ENCODE peak calls at places on chromosomes 6 and 20, in nine cellular contexts. M is HCEC 1CT; E is kidney glomerular epithelial cell; F is stimulated activated CD4-positive, alpha-beta T cell treated with anti-CD3 and anti-CD28 coated beads, Interleukin-1b, Interleukin-23, amount 100 ng/mL, for 24 hours; Z is SK-MEL-5; U is bronchial epithelial cell; H is NCI-H2081; J is GM03348; W is activated T-helper 1 cell treated with anti-CD3 and anti-CD28 coated beads, Interleukin-2, amount 50 U/mL, for 16 hours. D is an unnamed sample.

GRCh38 chr6:163460307-163460782 is 45.8 kb downstream of the QKI start:
- DNase-seq in M (peak; percentile 30), E (peak; percentile 56), F (peak; percentile 1), Z (peak; percentile 43), U (peak; percentile 42), H (no peak), J (peak; percentile 22), W (no peak), D (no peak)

GRCh38 chr20:9517297-9518134 is 3.1 kb downstream of the LAMP5 start:
- DNase-seq in M (no peak), E (no peak), F (no peak), Z (no peak), U (no peak), H (no peak), J (no peak), W (no peak), D (no peak)

GRCh38 chr6:37674161-37674560 is 23.5 kb downstream of the MDGA1 start:
- DNase-seq in M (no peak), E (no peak), F (no peak), Z (peak; percentile 52), U (no peak), H (peak; percentile 43), J (no peak), W (no peak), D (no peak)

GRCh38 chr6:33160096-33160495 is 32.2 kb downstream of the COL11A2 start:
- DNase-seq in M (no peak), E (no peak), F (no peak), Z (no peak), U (no peak), H (no peak), J (no peak), W (no peak), D (no peak)

GRCh38 chr6:159116343-159116742 is 52.9 kb upstream of the FNDC1 start:
- DNase-seq in M (no peak), E (no peak), F (no peak), Z (no peak), U (no peak), H (no peak), J (no peak), W (no peak), D (no peak)

GRCh38 chr20:20083796-20084195 is 31.5 kb downstream of the CFAP61 start:
- DNase-seq in M (peak; percentile 41), E (peak; percentile 49), F (no peak), Z (peak; percentile 80), U (peak; percentile 51), H (peak; percentile 80), J (peak; percentile 31), W (no peak), D (peak; percentile 45)

GRCh38 chr6:30810813-30811329 is 66.5 kb upstream of the IER3 start:
- DNase-seq in M (no peak), E (peak; percentile 58), F (peak; percentile 52), Z (no peak), U (peak; percentile 100), H (no peak), J (no peak), W (peak; percentile 71), D (no peak)

GRCh38 chr6:18501313-18502013 is 114.3 kb downstream of the RNF144B start:
- DNase-seq in M (peak; percentile 64), E (peak; percentile 45), F (no peak), Z (peak; percentile 41), U (peak; percentile 84), H (no peak), J (peak; percentile 77), W (no peak), D (no peak)

GRCh38 chr20:43776691-43777090 is 49.9 kb upstream of the GTSF1L start:
- DNase-seq in M (peak; percentile 80), E (no peak), F (no peak), Z (no peak), U (peak; percentile 19), H (no peak), J (no peak), W (no peak), D (no peak)

GRCh38 chr6:81480139-81480538 is 272.3 kb downstream of the TENT5A start:
- DNase-seq in M (no peak), E (no peak), F (no peak), Z (no peak), U (peak; percentile 58), H (no peak), J (no peak), W (no peak), D (no peak)

GRCh38 chr6:90288404-90288803 is 8.2 kb downstream of the BACH2 start:
- DNase-seq in M (no peak), E (no peak), F (no peak), Z (no peak), U (no peak), H (no peak), J (no peak), W (no peak), D (no peak)

GRCh38 chr6:112038268-112038667 is 15.6 kb upstream of the CCN6 start:
- DNase-seq in M (no peak), E (no peak), F (no peak), Z (no peak), U (no peak), H (no peak), J (peak; percentile 14), W (no peak), D (no peak)

GRCh38 chr6:30766461-30767157 is 22.3 kb upstream of the IER3 start:
- DNase-seq in M (no peak), E (no peak), F (no peak), Z (peak; percentile 88), U (no peak), H (no peak), J (no peak), W (no peak), D (no peak)

GRCh38 chr20:53711333-53712211 is 117.9 kb upstream of the ZNF217 start:
- DNase-seq in M (no peak), E (peak; percentile 13), F (no peak), Z (no peak), U (no peak), H (no peak), J (no peak), W (no peak), D (no peak)

GRCh38 chr6:107822154-107823046 is 1.7 kb downstream of the SCML4 start:
- DNase-seq in M (no peak), E (no peak), F (no peak), Z (no peak), U (no peak), H (no peak), J (no peak), W (peak; percentile 30), D (no peak)

GRCh38 chr6:32083812-32084768 is 25.0 kb downstream of the TNXB start:
- DNase-seq in M (no peak), E (no peak), F (no peak), Z (no peak), U (no peak), H (no peak), J (no peak), W (no peak), D (no peak)

GRCh38 chr6:46788791-46789190 is 4.4 kb upstream of the MEP1A start:
- DNase-seq in M (no peak), E (no peak), F (no peak), Z (no peak), U (no peak), H (no peak), J (no peak), W (no peak), D (no peak)

GRCh38 chr6:4129446-4129845 is 5.9 kb downstream of the ECI2 start:
- DNase-seq in M (no peak), E (no peak), F (no peak), Z (no peak), U (no peak), H (no peak), J (no peak), W (no peak), D (no peak)

GRCh38 chr20:53621482-53622246 is 28.0 kb upstream of the ZNF217 start:
- DNase-seq in M (peak; percentile 85), E (peak; percentile 97), F (no peak), Z (peak; percentile 50), U (peak; percentile 96), H (no peak), J (peak; percentile 71), W (no peak), D (no peak)

GRCh38 chr20:6629564-6629963 is 137.9 kb upstream of the BMP2 start:
- DNase-seq in M (peak; percentile 3), E (no peak), F (no peak), Z (no peak), U (no peak), H (no peak), J (no peak), W (no peak), D (no peak)

GRCh38 chr6:24988562-24988961 is 52.8 kb upstream of the RIPOR2 start:
- DNase-seq in M (no peak), E (no peak), F (no peak), Z (no peak), U (no peak), H (peak; percentile 10), J (no peak), W (no peak), D (no peak)

GRCh38 chr20:17579369-17580039 is 9.6 kb downstream of the DSTN start:
- DNase-seq in M (peak; percentile 47), E (no peak), F (no peak), Z (no peak), U (peak; percentile 88), H (no peak), J (no peak), W (no peak), D (no peak)

GRCh38 chr6:117467876-117468275 is 14.6 kb upstream of the DCBLD1 start:
- DNase-seq in M (no peak), E (no peak), F (no peak), Z (no peak), U (no peak), H (no peak), J (no peak), W (no peak), D (no peak)

GRCh38 chr6:24223131-24223715 is 97.2 kb downstream of the NRSN1 start:
- DNase-seq in M (no peak), E (no peak), F (no peak), Z (no peak), U (no peak), H (no peak), J (no peak), W (no peak), D (no peak)

GRCh38 chr6:107716688-107717089 is 107.4 kb downstream of the SCML4 start:
- DNase-seq in M (peak; percentile 51), E (no peak), F (no peak), Z (peak; percentile 30), U (no peak), H (no peak), J (no peak), W (peak; percentile 62), D (no peak)

GRCh38 chr20:63835031-63835858 is 4.2 kb upstream of the ZBTB46 start:
- DNase-seq in M (peak; percentile 97), E (peak; percentile 92), F (no peak), Z (peak; percentile 75), U (peak; percentile 89), H (peak; percentile 47), J (peak; percentile 96), W (no peak), D (peak; percentile 90)

GRCh38 chr6:149680490-149680889 is 32.0 kb upstream of the KATNA1 start:
- DNase-seq in M (no peak), E (no peak), F (no peak), Z (no peak), U (no peak), H (no peak), J (no peak), W (no peak), D (no peak)

D was measured in COR-L47.